ENCODE peak calls at places on chromosomes 11 and 22, in six cellular contexts. U is lower lobe of right lung; L is testis; D is trophoblast cell; N is CD8-positive, alpha-beta T cell; H is sigmoid colon. M is an unnamed sample.

GRCh38 chr11:117822031-117822521 is 2.5 kb downstream of the FXYD2 start:
- DNase-seq in N (peak; percentile 63), D (no peak), U (no peak), H (peak; percentile 73), L (peak; percentile 59), M (peak; percentile 87)

GRCh38 chr11:30023037-30023436 is 6.2 kb upstream of the KCNA4 start:
- DNase-seq in L (no peak), H (no peak), D (peak; percentile 24), U (no peak), N (no peak), M (no peak)

GRCh38 chr11:537622-538430 is 499 bp downstream of the LRRC56 start:
- DNase-seq in D (no peak), H (peak; percentile 60), U (no peak), L (no peak), N (no peak), M (no peak)

GRCh38 chr11:116986521-116987105 is 111.6 kb downstream of the SIK3 start:
- DNase-seq in U (no peak), H (no peak), L (no peak), D (peak; percentile 58), N (no peak), M (no peak)

GRCh38 chr11:34072831-34073230 is 21.3 kb downstream of the CAPRIN1 start:
- DNase-seq in N (no peak), U (no peak), D (no peak), H (no peak), L (no peak), M (no peak)

GRCh38 chr11:46336781-46337180 is 10.5 kb upstream of the DGKZ start:
- DNase-seq in L (no peak), N (no peak), U (peak; percentile 82), D (peak; percentile 75), H (no peak), M (no peak)

GRCh38 chr22:28282346-28282745 is 363.3 kb upstream of the PITPNB start:
- DNase-seq in N (no peak), U (no peak), L (no peak), D (no peak), H (no peak), M (no peak)

GRCh38 chr11:107457205-107457557 is 444 bp downstream of the CWF19L2 start:
- DNase-seq in H (no peak), N (peak; percentile 12), D (peak; percentile 28), U (no peak), L (no peak), M (no peak)

GRCh38 chr11:86497836-86498235 is 123.1 kb downstream of the CCDC81 start:
- DNase-seq in L (no peak), D (no peak), U (no peak), H (no peak), N (no peak), M (no peak)

GRCh38 chr22:19846620-19847344 is 7.9 kb downstream of the GNB1L start:
- DNase-seq in D (peak; percentile 25), U (no peak), L (no peak), N (no peak), H (peak; percentile 52), M (no peak)

GRCh38 chr11:64291746-64292457 is 800 bp downstream of the KCNK4 start:
- DNase-seq in H (no peak), L (no peak), D (no peak), U (no peak), N (no peak), M (no peak)

GRCh38 chr22:46183733-46184132 is 33.4 kb downstream of the PPARA start:
- DNase-seq in U (no peak), H (no peak), D (no peak), L (no peak), N (no peak), M (no peak)

GRCh38 chr11:57644748-57645715 is 4.7 kb downstream of the YPEL4 start:
- DNase-seq in N (peak; percentile 85), U (peak; percentile 84), H (peak; percentile 91), L (peak; percentile 87), D (peak; percentile 87), M (peak; percentile 96)

GRCh38 chr22:44753189-44754042 is 1.0 kb downstream of the ARHGAP8 start:
- DNase-seq in D (peak; percentile 16), U (no peak), N (no peak), L (peak; percentile 64), H (no peak), M (peak; percentile 69)

GRCh38 chr22:19891350-19892248 is 36.9 kb upstream of the GNB1L start:
- DNase-seq in D (peak; percentile 95), N (peak; percentile 84), L (no peak), H (no peak), U (no peak), M (peak; percentile 90)

GRCh38 chr22:22390989-22391388 is 117.6 kb downstream of the ZNF280B start:
- DNase-seq in U (no peak), H (no peak), L (no peak), N (no peak), D (no peak), M (no peak)

GRCh38 chr22:43894122-43894521 is 2.3 kb upstream of the PNPLA5 start:
- DNase-seq in N (no peak), L (no peak), U (no peak), H (no peak), D (no peak), M (no peak)

GRCh38 chr22:11629661-11630385 is 3898.2 kb upstream of the OR11H1 start:
- DNase-seq in U (no peak), H (no peak), N (no peak), D (no peak), L (no peak), M (no peak)

GRCh38 chr22:27251563-27251962 is 550.0 kb downstream of the MN1 start:
- DNase-seq in N (no peak), L (peak; percentile 31), D (no peak), U (no peak), H (no peak), M (no peak)

GRCh38 chr22:44206696-44207095 is 26.0 kb downstream of the PARVG start:
- DNase-seq in D (no peak), U (no peak), N (no peak), H (peak; percentile 54), L (no peak), M (no peak)

GRCh38 chr22:30396871-30397655 is at the start of gene SEC14L2:
- DNase-seq in U (peak; percentile 78), L (peak; percentile 76), D (peak; percentile 32), H (peak; percentile 88), N (peak; percentile 57), M (peak; percentile 86)

GRCh38 chr11:22938691-22939090 is 78.4 kb upstream of the CCDC179 start:
- DNase-seq in H (no peak), L (no peak), N (no peak), D (no peak), U (no peak), M (no peak)

GRCh38 chr11:94975599-94975998 is 2.1 kb downstream of the KDM4D start:
- DNase-seq in N (no peak), D (no peak), L (no peak), U (no peak), H (no peak), M (no peak)

GRCh38 chr11:62854825-62855570 is 15.6 kb upstream of the WDR74 start:
- DNase-seq in H (no peak), D (no peak), N (no peak), L (no peak), U (no peak), M (no peak)

GRCh38 chr11:10828407-10828806 is 19.7 kb upstream of the EIF4G2 start:
- DNase-seq in N (no peak), L (no peak), D (no peak), H (no peak), U (no peak), M (no peak)

GRCh38 chr11:62644220-62644619 is 2.2 kb downstream of the GANAB start:
- DNase-seq in H (no peak), U (no peak), N (no peak), L (no peak), D (no peak), M (no peak)

GRCh38 chr11:110362916-110363574 is 66.6 kb upstream of the RDX start:
- DNase-seq in N (no peak), U (no peak), L (no peak), H (no peak), D (peak; percentile 41), M (peak; percentile 58)

DNA sequence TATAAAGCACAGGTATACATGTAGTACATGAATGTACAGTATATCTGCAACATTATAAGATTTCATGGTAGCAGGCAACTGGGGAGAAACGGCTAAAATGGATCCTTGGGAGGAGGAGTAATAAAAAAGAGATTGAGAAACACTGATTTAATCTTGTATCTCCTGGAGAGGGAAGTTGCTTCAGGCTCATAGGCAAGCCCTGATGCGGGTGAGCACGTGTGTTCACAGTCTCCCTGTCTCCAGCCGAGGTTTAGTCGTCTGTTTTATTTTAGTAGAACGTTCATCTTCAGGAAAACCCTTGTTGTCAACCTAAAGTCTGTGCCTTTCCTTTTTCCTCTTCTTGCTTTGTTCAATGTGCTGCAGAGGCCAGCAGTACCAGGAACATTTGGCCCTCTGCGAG is 21.8 kb upstream of the SLC25A18 start:
- DNase-seq in L (no peak), N (no peak), U (no peak), H (no peak), D (peak; percentile 82), M (no peak)
- H3K36me3 ChIP-seq in L (no peaks in the 10 kb centered on the region), N (no peaks in the 10 kb centered on the region), U (peaks cover 40% of the 10 kb centered on the region), H (no peaks in the 10 kb centered on the region), D (peaks cover 11% of the 10 kb centered on the region), M (peaks cover 84% of the 10 kb centered on the region)

GRCh38 chr11:134206185-134206584 is 17.6 kb downstream of the NCAPD3 start:
- DNase-seq in N (no peak), U (no peak), D (no peak), H (no peak), L (no peak), M (no peak)
- H3K36me3 ChIP-seq in N (peaks cover 42% of the 10 kb centered on the region), U (peaks cover 82% of the 10 kb centered on the region), D (peaks cover 20% of the 10 kb centered on the region), H (peaks cover 13% of the 10 kb centered on the region), L (no peaks in the 10 kb centered on the region), M (peaks cover 89% of the 10 kb centered on the region)

GRCh38 chr22:31841029-31841827 is 87.4 kb downstream of the DEPDC5 start:
- DNase-seq in U (no peak), L (peak; percentile 34), N (no peak), H (no peak), D (no peak), M (no peak)

GRCh38 chr22:31840581-31840980 is 86.8 kb downstream of the DEPDC5 start:
- DNase-seq in H (no peak), D (no peak), U (no peak), L (no peak), N (no peak), M (no peak)

GRCh38 chr22:31836010-31836409 is 82.2 kb downstream of the DEPDC5 start:
- DNase-seq in D (no peak), L (no peak), H (no peak), U (no peak), N (no peak), M (no peak)

GRCh38 chr22:31839986-31840385 is 86.2 kb downstream of the DEPDC5 start:
- DNase-seq in H (no peak), D (no peak), U (no peak), N (no peak), L (no peak), M (no peak)

DNA sequence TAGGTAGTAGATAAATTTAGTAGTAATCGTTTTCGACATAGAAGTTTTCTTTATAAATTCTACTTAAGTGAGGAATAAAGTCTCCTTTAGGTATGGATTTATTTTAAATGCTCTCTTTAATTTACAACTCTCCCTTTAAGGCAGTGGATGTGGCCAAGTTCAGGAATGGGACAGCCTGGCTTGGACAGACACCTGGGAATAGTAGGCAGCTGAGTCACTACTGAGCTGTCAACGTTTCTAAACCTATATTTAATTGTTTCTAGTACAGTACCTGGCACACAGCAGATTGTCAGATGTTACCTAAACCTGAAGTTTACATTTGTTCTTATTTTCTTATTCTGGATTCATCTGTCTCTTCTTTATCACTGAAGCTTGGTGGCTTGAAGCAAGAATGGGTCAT is 85.1 kb downstream of the DEPDC5 start:
- DNase-seq in D (peak; percentile 44), U (no peak), L (no peak), H (no peak), N (no peak), M (no peak)
- H3K36me3 ChIP-seq in D (peaks cover 15% of the 10 kb centered on the region), U (peaks cover 80% of the 10 kb centered on the region), L (no peaks in the 10 kb centered on the region), H (peaks cover 18% of the 10 kb centered on the region), N (peaks cover 30% of the 10 kb centered on the region), M (peaks cover 31% of the 10 kb centered on the region)

GRCh38 chr22:35341090-35341874 is 39.6 kb upstream of the HMOX1 start:
- DNase-seq in N (no peak), U (no peak), L (no peak), H (no peak), D (peak; percentile 53), M (no peak)
- H3K36me3 ChIP-seq in N (peaks cover 6% of the 10 kb centered on the region), U (peaks cover 83% of the 10 kb centered on the region), L (no peaks in the 10 kb centered on the region), H (peaks cover 62% of the 10 kb centered on the region), D (peaks cover 71% of the 10 kb centered on the region), M (peaks cover 10% of the 10 kb centered on the region)

M was measured in endodermal cell.